ENCODE peak calls at places on chromosomes 7 and 10, in five cellular contexts. A is iPS-NIHi11, U is ovary, I is adrenal gland, F is pons. N is an unnamed sample.

GRCh38 chr10:117547301-117548153 is 5.0 kb downstream of the EMX2 start:
- DNase-seq in A (no peak), U (no peak), I (no peak), F (no peak), N (no peak)

GRCh38 chr10:125014086-125014830 is 72.3 kb downstream of the ZRANB1 start:
- DNase-seq in A (no peak), U (no peak), I (peak; percentile 76), F (no peak), N (no peak)

GRCh38 chr7:157570531-157571200 is 233.9 kb downstream of the DNAJB6 start:
- DNase-seq in A (no peak), U (no peak), I (no peak), F (no peak), N (no peak)

GRCh38 chr10:49497358-49497757 is 41.6 kb downstream of the ERCC6 start:
- DNase-seq in A (no peak), U (no peak), I (no peak), F (no peak), N (no peak)

GRCh38 chr10:12513775-12514663 is 164.7 kb downstream of the CAMK1D start:
- DNase-seq in A (no peak), U (no peak), I (no peak), F (no peak), N (peak; percentile 50)

GRCh38 chr7:4237296-4238235 is 444.5 kb upstream of the FOXK1 start:
- DNase-seq in A (no peak), U (no peak), I (no peak), F (no peak), N (no peak)

GRCh38 chr7:106057962-106058901 is 53.9 kb downstream of the SYPL1 start:
- DNase-seq in A (no peak), U (no peak), I (no peak), F (peak; percentile 99), N (no peak)

GRCh38 chr7:116401711-116402110 is 97.8 kb upstream of the CAV2 start:
- DNase-seq in A (no peak), U (no peak), I (no peak), F (no peak), N (no peak)

GRCh38 chr7:139902436-139903102 is 73.5 kb downstream of the TBXAS1 start:
- DNase-seq in A (no peak), U (no peak), I (no peak), F (no peak), N (no peak)

GRCh38 chr7:91603707-91604106 is 276.8 kb downstream of the MTERF1 start:
- DNase-seq in A (no peak), U (no peak), I (no peak), F (peak; percentile 20), N (peak; percentile 98)

GRCh38 chr10:73584737-73585136 is 6.4 kb downstream of the USP54 start:
- DNase-seq in A (no peak), U (no peak), I (no peak), F (no peak), N (no peak)

GRCh38 chr10:15730341-15730740 is 10.6 kb upstream of the ITGA8 start:
- DNase-seq in A (no peak), U (no peak), I (no peak), F (no peak), N (no peak)

GRCh38 chr10:33746878-33747277 is 412.4 kb upstream of the NRP1 start:
- DNase-seq in A (no peak), U (no peak), I (no peak), F (no peak), N (no peak)

GRCh38 chr7:17207220-17207619 is 91.2 kb upstream of the AHR start:
- DNase-seq in A (no peak), U (no peak), I (no peak), F (no peak), N (no peak)

GRCh38 chr7:20304366-20304765 is 26.3 kb upstream of the ITGB8 start:
- DNase-seq in A (no peak), U (no peak), I (no peak), F (no peak), N (no peak)

GRCh38 chr7:72217151-72217550 is 195.0 kb downstream of the CALN1 start:
- DNase-seq in A (no peak), U (no peak), I (peak; percentile 40), F (no peak), N (no peak)

GRCh38 chr7:27146491-27147210 is 923 bp downstream of the HOXA6 start:
- DNase-seq in A (no peak), U (no peak), I (peak; percentile 28), F (no peak), N (no peak)

GRCh38 chr10:109914966-109915365 is 8.3 kb downstream of the XPNPEP1 start:
- DNase-seq in A (no peak), U (no peak), I (no peak), F (no peak), N (no peak)

GRCh38 chr7:96534221-96534620 is 175.4 kb downstream of the SEM1 start:
- DNase-seq in A (no peak), U (no peak), I (no peak), F (no peak), N (no peak)

GRCh38 chr7:90297118-90297517 is 24.0 kb downstream of the FAM237B start:
- DNase-seq in A (no peak), U (no peak), I (no peak), F (no peak), N (no peak)

GRCh38 chr7:47383064-47383463 is 198.8 kb downstream of the TNS3 start:
- DNase-seq in A (no peak), U (no peak), I (peak; percentile 7), F (peak; percentile 22), N (no peak)

GRCh38 chr10:29323387-29323786 is 34.5 kb downstream of the LYZL1 start:
- DNase-seq in A (no peak), U (no peak), I (no peak), F (no peak), N (no peak)

GRCh38 chr7:158344706-158345300 is 242.8 kb downstream of the PTPRN2 start:
- DNase-seq in A (no peak), U (no peak), I (no peak), F (no peak), N (no peak)

GRCh38 chr7:155115288-155115687 is 45.2 kb downstream of the HTR5A start:
- DNase-seq in A (no peak), U (no peak), I (no peak), F (no peak), N (no peak)

GRCh38 chr10:122342293-122343134 is 32.0 kb upstream of the PLEKHA1 start:
- DNase-seq in A (peak; percentile 71), U (peak; percentile 72), I (peak; percentile 30), F (peak; percentile 90), N (peak; percentile 16)

GRCh38 chr10:45354261-45354660 is 19.8 kb upstream of the ALOX5 start:
- DNase-seq in A (no peak), U (no peak), I (peak; percentile 46), F (peak; percentile 66), N (no peak)

GRCh38 chr7:134873253-134873652 is 93.8 kb downstream of the CALD1 start:
- DNase-seq in A (no peak), U (no peak), I (no peak), F (no peak), N (no peak)

GRCh38 chr7:27159278-27160146 is 3.0 kb upstream of the HOXA7 start:
- DNase-seq in A (no peak), U (no peak), I (peak; percentile 17), F (no peak), N (no peak)